ENCODE peak calls at places on chromosomes 3 and 15, in five cellular contexts. D, R, L, K and T are unnamed samples.

GRCh38 chr3:46663611-46664135 is 29.8 kb downstream of the ALS2CL start:
- DNase-seq in D (peak; percentile 60), R (peak; percentile 33), L (peak; percentile 48), K (no peak), T (no peak)

GRCh38 chr3:196406806-196407470 is 25.3 kb downstream of the UBXN7 start:
- DNase-seq in D (peak; percentile 92), R (no peak), L (no peak), K (no peak), T (no peak)

GRCh38 chr15:70121656-70122297 is 24.1 kb upstream of the TLE3 start:
- DNase-seq in D (peak; percentile 93), R (no peak), L (no peak), K (no peak), T (peak; percentile 80)

GRCh38 chr3:45957606-45958005 is 14.3 kb downstream of the CXCR6 start:
- DNase-seq in D (no peak), R (no peak), L (no peak), K (no peak), T (no peak)

GRCh38 chr3:59016930-59017616 is 32.8 kb downstream of the CFAP20DC start:
- DNase-seq in D (no peak), R (no peak), L (no peak), K (no peak), T (no peak)

GRCh38 chr15:23467110-23467600 is 20.1 kb upstream of the GOLGA6L2 start:
- DNase-seq in D (peak; percentile 81), R (no peak), L (peak; percentile 34), K (no peak), T (peak; percentile 6)

GRCh38 chr15:31869640-31870335 is 160.5 kb upstream of the CHRNA7 start:
- DNase-seq in D (no peak), R (peak; percentile 54), L (no peak), K (no peak), T (no peak)

GRCh38 chr15:40584191-40584590 is 9.9 kb upstream of the KNL1 start:
- DNase-seq in D (no peak), R (no peak), L (no peak), K (no peak), T (no peak)

GRCh38 chr3:56467801-56468183 is 475 bp downstream of the ERC2 start:
- DNase-seq in D (peak; percentile 76), R (peak; percentile 39), L (peak; percentile 67), K (no peak), T (no peak)

GRCh38 chr15:39720721-39721611 is 61.7 kb downstream of the FSIP1 start:
- DNase-seq in D (peak; percentile 80), R (no peak), L (no peak), K (no peak), T (peak; percentile 74)

GRCh38 chr3:149839874-149840273 is 26.9 kb downstream of the RNF13 start:
- DNase-seq in D (no peak), R (no peak), L (no peak), K (no peak), T (no peak)

GRCh38 chr15:64354683-64355558 is 1.1 kb downstream of the CSNK1G1 start:
- DNase-seq in D (no peak), R (no peak), L (no peak), K (no peak), T (no peak)

GRCh38 chr3:105253225-105253624 is 113.5 kb upstream of the ALCAM start:
- DNase-seq in D (no peak), R (no peak), L (no peak), K (no peak), T (peak; percentile 48)

GRCh38 chr3:180911876-180912303 is 580 bp upstream of the FXR1 start:
- DNase-seq in D (no peak), R (no peak), L (no peak), K (no peak), T (no peak)

GRCh38 chr3:161163297-161163696 is 57.8 kb upstream of the NMD3 start:
- DNase-seq in D (peak; percentile 80), R (no peak), L (no peak), K (no peak), T (peak; percentile 90)

GRCh38 chr3:184946922-184947321 is 135.0 kb downstream of the VPS8 start:
- DNase-seq in D (no peak), R (no peak), L (no peak), K (no peak), T (no peak)

GRCh38 chr15:58118272-58118671 is 19.9 kb upstream of the AQP9 start:
- DNase-seq in D (no peak), R (no peak), L (no peak), K (no peak), T (no peak)

GRCh38 chr3:129576514-129577345 is 29.7 kb downstream of the PLXND1 start:
- DNase-seq in D (peak; percentile 84), R (no peak), L (no peak), K (peak; percentile 53), T (no peak)

GRCh38 chr3:51110586-51110985 is 274.5 kb upstream of the MANF start:
- DNase-seq in D (no peak), R (no peak), L (no peak), K (no peak), T (no peak)

GRCh38 chr3:152713989-152714388 is 120.9 kb upstream of the P2RY1 start:
- DNase-seq in D (no peak), R (no peak), L (no peak), K (no peak), T (no peak)
- TF ChIP-seq CTCF in D (no peak), R (no peak), L (no peak), K (no peak), T (no peak)

DNA sequence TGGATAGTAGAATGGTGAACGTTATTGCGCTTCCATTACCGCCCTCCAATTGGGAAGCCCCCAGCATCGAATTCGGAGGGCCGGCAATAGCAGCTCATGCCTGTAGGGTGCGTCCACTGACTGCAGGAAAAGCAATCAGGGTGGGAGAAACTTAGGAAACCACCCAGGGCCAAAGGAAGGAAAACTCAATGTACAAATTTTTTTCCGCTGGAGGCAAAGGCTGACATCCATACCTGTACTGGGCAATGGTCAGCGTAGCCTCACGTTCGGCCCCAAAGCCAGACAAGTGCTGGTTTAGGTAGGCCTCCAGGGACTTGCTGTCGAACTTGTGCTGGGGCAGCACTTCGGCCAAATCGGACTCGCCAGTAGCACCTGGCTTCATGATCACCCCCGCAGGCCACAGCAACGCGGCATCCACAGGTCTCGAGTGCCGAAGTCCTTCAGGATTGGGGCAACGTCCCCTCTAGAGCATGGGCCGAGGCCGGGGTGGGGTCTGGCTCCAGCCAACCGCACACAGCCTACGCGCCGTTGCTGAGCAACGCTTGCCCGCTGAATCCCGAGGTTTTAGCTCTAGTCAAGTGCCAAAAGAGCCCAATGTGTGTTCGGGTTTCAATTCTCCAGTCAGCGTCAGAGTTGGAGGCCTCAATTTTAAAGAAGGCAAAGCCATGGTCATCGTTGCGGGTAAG is at the start of gene ACAD11:
- DNase-seq in D (peak; percentile 94), R (peak; percentile 68), L (peak; percentile 83), K (peak; percentile 55), T (no peak)
- TF ChIP-seq CTCF in D (peak; percentile 75), R (peak; percentile 65), L (peak; percentile 75), K (no peak), T (peak; percentile 83)

GRCh38 chr3:157608006-157608405 is 104.8 kb upstream of the VEPH1 start:
- DNase-seq in D (no peak), R (no peak), L (no peak), K (no peak), T (no peak)
- TF ChIP-seq CTCF in D (no peak), R (no peak), L (no peak), K (no peak), T (no peak)

DNA sequence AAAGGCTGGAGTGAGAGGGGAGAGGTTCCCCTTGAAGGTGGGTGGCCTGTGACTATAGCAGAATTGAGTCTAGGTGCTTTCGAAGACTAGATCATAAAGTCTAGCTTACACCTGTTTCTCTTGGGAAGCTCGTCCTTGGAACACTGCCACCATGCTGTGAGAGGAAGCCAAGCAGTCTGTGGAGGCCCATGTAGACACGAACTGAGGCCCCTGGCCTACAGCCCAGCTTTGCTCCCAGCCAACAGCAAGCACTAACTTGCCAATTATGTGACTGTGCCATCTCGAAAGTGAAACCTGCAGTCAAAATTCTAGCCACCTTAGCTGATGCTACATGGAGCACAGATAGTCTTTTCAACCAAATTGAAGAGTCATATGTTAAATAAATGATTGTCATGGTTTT is 190.5 kb upstream of the NECTIN3 start:
- DNase-seq in D (peak; percentile 69), R (no peak), L (peak; percentile 4), K (no peak), T (peak; percentile 51)
- TF ChIP-seq CTCF in D (peak; percentile 19), R (no peak), L (peak; percentile 10), K (no peak), T (peak; percentile 11)

DNA sequence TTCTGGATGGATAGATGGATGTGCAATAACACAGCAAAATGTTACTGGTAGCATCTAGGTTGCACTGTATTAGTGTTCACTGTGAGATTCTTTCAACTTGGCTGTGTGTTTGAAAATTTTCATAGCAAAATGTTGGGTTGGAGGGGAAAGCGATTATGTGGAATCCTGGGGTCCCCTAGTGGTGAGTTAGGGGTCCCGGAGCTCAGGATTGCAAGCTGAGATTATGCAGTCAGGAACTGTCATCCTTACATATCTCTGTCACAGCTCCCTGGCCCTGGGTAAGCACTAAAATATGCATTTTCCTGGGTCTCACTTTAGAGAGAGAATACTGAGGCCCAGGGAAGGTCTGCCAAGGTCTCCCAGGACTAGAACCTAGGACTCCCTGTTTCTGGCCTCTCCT is 77.2 kb downstream of the CEMIP start:
- DNase-seq in D (no peak), R (no peak), L (no peak), K (no peak), T (no peak)
- TF ChIP-seq CTCF in D (peak; percentile 36), R (peak; percentile 46), L (peak; percentile 23), K (no peak), T (peak; percentile 53)

DNA sequence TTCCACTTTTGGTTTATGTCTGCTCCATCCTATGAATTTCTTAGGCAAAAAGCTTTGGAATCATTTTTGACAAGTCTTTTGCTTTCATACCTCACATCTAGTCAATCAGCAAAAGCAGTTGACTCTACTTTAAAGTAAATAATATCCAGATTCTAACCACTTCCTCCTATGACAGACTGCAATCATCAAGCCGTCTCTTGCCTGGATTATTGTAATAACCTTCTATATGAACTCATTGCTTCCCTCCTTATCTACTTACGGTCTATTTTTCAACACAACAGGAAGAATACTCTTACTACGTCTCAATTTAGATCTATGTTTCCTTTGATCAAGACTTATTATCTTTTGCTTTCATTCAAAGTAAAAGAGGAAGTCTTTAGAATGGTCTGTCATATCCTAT is 20.7 kb downstream of the CLDN1 start:
- DNase-seq in D (no peak), R (no peak), L (no peak), K (no peak), T (no peak)
- TF ChIP-seq CTCF in D (no peak), R (no peak), L (no peak), K (no peak), T (no peak)

GRCh38 chr3:101464235-101464634 is 48.8 kb downstream of the SENP7 start:
- DNase-seq in D (no peak), R (no peak), L (no peak), K (no peak), T (no peak)
- TF ChIP-seq CTCF in D (no peak), R (no peak), L (no peak), K (no peak), T (no peak)

GRCh38 chr3:95750097-95750496 is 1064.3 kb upstream of the EPHA6 start:
- DNase-seq in D (no peak), R (no peak), L (no peak), K (no peak), T (no peak)

DNA sequence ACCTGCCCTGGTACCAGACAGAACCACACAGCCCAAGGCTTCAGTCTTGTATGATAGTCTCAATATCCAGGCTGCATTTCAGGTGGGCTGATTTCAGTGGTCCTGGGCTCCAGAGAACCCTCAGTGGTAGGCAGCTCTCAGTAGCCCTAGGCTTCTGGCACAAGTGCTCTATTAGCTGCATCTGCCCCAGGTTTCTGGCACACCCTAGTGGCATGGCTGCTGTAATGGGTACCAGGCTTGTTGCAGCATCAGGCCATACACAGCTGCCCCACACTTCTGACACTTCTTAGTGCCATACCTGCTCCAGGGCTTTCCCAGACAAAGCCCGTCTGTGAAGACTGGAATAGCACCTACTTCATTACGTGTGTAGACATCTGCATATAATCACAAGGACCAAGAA is 1062.2 kb upstream of the EPHA6 start:
- DNase-seq in D (no peak), R (no peak), L (no peak), K (no peak), T (no peak)
- TF ChIP-seq CTCF in D (no peak), R (no peak), L (no peak), K (no peak), T (no peak)